ENCODE peak calls at places on chromosomes 12 and 14, in six cellular contexts. S is upper lobe of left lung, Q is GM12878, E is Panc1, X is K562, R is HCT116. Y is an unnamed sample.
A peak's percentile ranks its signal among the peaks of the same experiment; 100 is the strongest.

GRCh38 chr14:91127411-91127810 is 13.5 kb downstream of the DGLUCY start:
- ATAC-seq in S (peak; percentile 76), Q (no peak), E (no peak), X (no peak), R (peak; percentile 40), Y (no peak)

GRCh38 chr14:100268591-100269207 is 29.8 kb downstream of the YY1 start:
- ATAC-seq in S (no peak), Q (no peak), E (no peak), X (no peak), R (no peak), Y (no peak)

GRCh38 chr12:130743606-130744005 is 27.5 kb upstream of the RIMBP2 start:
- ATAC-seq in S (no peak), Q (no peak), E (no peak), X (no peak), R (no peak), Y (no peak)

GRCh38 chr12:92146497-92146828 is 817 bp upstream of the BTG1 start:
- ATAC-seq in S (no peak), Q (no peak), E (no peak), X (no peak), R (no peak), Y (no peak)

GRCh38 chr14:93214598-93214997 is 7.5 kb downstream of the UBR7 start:
- ATAC-seq in S (no peak), Q (no peak), E (no peak), X (no peak), R (no peak), Y (no peak)

GRCh38 chr14:35897616-35898111 is 71.5 kb downstream of the BRMS1L start:
- ATAC-seq in S (no peak), Q (no peak), E (no peak), X (no peak), R (peak; percentile 82), Y (no peak)

GRCh38 chr14:69876848-69877306 is 2.3 kb upstream of the SMOC1 start:
- ATAC-seq in S (no peak), Q (no peak), E (no peak), X (no peak), R (no peak), Y (peak; percentile 60)

GRCh38 chr14:32205984-32206383 is 2.9 kb upstream of the RNU6-8 start:
- ATAC-seq in S (no peak), Q (peak; percentile 41), E (no peak), X (no peak), R (no peak), Y (no peak)

GRCh38 chr12:131421506-131422184 is 289.2 kb upstream of the SFSWAP start:
- ATAC-seq in S (no peak), Q (no peak), E (no peak), X (no peak), R (no peak), Y (no peak)

GRCh38 chr14:74142523-74142922 is 57.8 kb downstream of the LIN52 start:
- ATAC-seq in S (no peak), Q (no peak), E (no peak), X (no peak), R (no peak), Y (no peak)
- H3K4me1 ChIP-seq in S (no peaks in the 10 kb centered on the region), Q (no peaks in the 10 kb centered on the region), E (no peaks in the 10 kb centered on the region), X (no peaks in the 10 kb centered on the region), R (no peaks in the 10 kb centered on the region), Y (peaks cover 24% of the 10 kb centered on the region)

DNA sequence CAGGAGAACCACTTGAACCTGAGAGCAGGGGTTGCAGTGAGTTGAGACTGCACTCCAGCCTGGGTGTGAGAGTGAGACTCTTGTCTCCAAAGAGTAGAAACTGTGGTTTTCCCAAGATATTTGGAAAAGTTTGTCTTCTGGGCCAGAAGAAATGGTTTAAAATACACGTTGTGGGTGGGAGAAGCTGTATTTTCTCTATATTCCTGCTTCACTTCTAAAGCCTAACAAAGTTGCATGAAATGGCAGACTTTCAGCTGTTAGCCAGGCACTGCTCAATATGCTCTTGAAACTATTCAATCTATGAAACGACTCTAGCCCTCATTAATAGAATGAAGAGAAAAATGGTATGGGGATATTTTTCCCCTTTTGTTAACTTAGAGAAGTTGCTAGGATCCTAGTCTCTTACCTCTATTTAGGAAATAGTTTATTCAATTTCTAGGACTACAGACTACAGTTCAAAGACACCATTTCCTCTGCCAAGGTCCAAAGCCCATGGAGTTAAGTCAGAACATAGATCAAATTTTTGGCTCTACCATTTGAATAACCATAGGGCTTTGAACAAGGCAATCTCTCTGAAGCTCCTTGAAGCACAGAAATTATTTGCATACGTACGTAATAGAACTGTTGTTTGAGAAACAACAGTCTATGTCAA is 49.3 kb upstream of the OR5AU1 start:
- ATAC-seq in S (no peak), Q (no peak), E (no peak), X (peak; percentile 28), R (no peak), Y (no peak)
- H3K27ac ChIP-seq in S (no peak overlapping the region), Q (no peak overlapping the region), E (no peak overlapping the region), X (no peak overlapping the region), R (no peak overlapping the region), Y (no peak overlapping the region)

GRCh38 chr14:75660630-75661498 is at the start of the genes ERG28 and TTLL5:
- ATAC-seq in S (peak; percentile 99), Q (peak; percentile 99), E (peak; percentile 99), X (peak; percentile 98), R (peak; percentile 97), Y (peak; percentile 98)
- TF ChIP-seq POLR2AphosphoS5 in S (no peak), Q (peak; percentile 56), E (no peak), X (no peak), R (peak; percentile 79), Y (peak; percentile 54)

GRCh38 chr14:23217621-23218020 is 20.1 kb upstream of the RNF212B start:
- ATAC-seq in S (no peak), Q (no peak), E (no peak), X (no peak), R (no peak), Y (no peak)

GRCh38 chr14:23219075-23219474 is 18.7 kb upstream of the RNF212B start:
- ATAC-seq in S (no peak), Q (peak; percentile 57), E (no peak), X (no peak), R (no peak), Y (no peak)

GRCh38 chr14:23215421-23215820 is 22.3 kb upstream of the RNF212B start:
- ATAC-seq in S (no peak), Q (no peak), E (no peak), X (no peak), R (no peak), Y (no peak)

GRCh38 chr14:23217032-23217431 is 20.7 kb upstream of the RNF212B start:
- ATAC-seq in S (no peak), Q (no peak), E (no peak), X (no peak), R (no peak), Y (no peak)
- H3K4me1 ChIP-seq in S (no peaks in the 10 kb centered on the region), Q (no peaks in the 10 kb centered on the region), E (no peaks in the 10 kb centered on the region), X (no peaks in the 10 kb centered on the region), R (no peaks in the 10 kb centered on the region), Y (no peaks in the 10 kb centered on the region)

GRCh38 chr14:75184447-75184846 is 8.0 kb upstream of the TMED10 start:
- ATAC-seq in S (no peak), Q (peak; percentile 86), E (no peak), X (no peak), R (no peak), Y (no peak)

GRCh38 chr14:75182820-75183219 is 6.4 kb upstream of the TMED10 start:
- ATAC-seq in S (peak; percentile 68), Q (no peak), E (no peak), X (no peak), R (no peak), Y (peak; percentile 71)

GRCh38 chr14:75185251-75186040 is 9.0 kb upstream of the TMED10 start:
- ATAC-seq in S (no peak), Q (no peak), E (no peak), X (no peak), R (no peak), Y (no peak)

GRCh38 chr14:75183225-75183624 is 6.8 kb upstream of the TMED10 start:
- ATAC-seq in S (peak; percentile 35), Q (no peak), E (no peak), X (no peak), R (no peak), Y (no peak)

GRCh38 chr14:75184039-75184438 is 7.6 kb upstream of the TMED10 start:
- ATAC-seq in S (no peak), Q (no peak), E (no peak), X (no peak), R (no peak), Y (no peak)
- H3K27ac ChIP-seq in S (peak overlapping the region; percentile 46), Q (no peak overlapping the region), E (no peak overlapping the region), X (no peak overlapping the region), R (no peak overlapping the region), Y (no peak overlapping the region)

GRCh38 chr12:116922194-116922897 is 11.6 kb downstream of the FBXW8 start:
- ATAC-seq in S (no peak), Q (peak; percentile 77), E (no peak), X (no peak), R (no peak), Y (no peak)

GRCh38 chr12:116919247-116919671 is 8.5 kb downstream of the FBXW8 start:
- ATAC-seq in S (no peak), Q (no peak), E (no peak), X (peak; percentile 88), R (no peak), Y (no peak)

GRCh38 chr12:116920939-116921338 is 10.2 kb downstream of the FBXW8 start:
- ATAC-seq in S (no peak), Q (no peak), E (no peak), X (no peak), R (no peak), Y (no peak)

GRCh38 chr12:116918464-116918863 is 7.7 kb downstream of the FBXW8 start:
- ATAC-seq in S (no peak), Q (no peak), E (no peak), X (peak; percentile 52), R (no peak), Y (no peak)

GRCh38 chr12:116919706-116920485 is 9.1 kb downstream of the FBXW8 start:
- ATAC-seq in S (no peak), Q (no peak), E (no peak), X (no peak), R (no peak), Y (no peak)
- TF ChIP-seq POLR2AphosphoS5 in S (no peak), Q (no peak), E (no peak), X (no peak), R (no peak), Y (no peak)

GRCh38 chr12:120790114-120790513 is 64.5 kb downstream of the ACADS start:
- ATAC-seq in S (no peak), Q (no peak), E (no peak), X (no peak), R (no peak), Y (no peak)

GRCh38 chr12:120795441-120796178 is 70.0 kb downstream of the ACADS start:
- ATAC-seq in S (no peak), Q (no peak), E (no peak), X (no peak), R (no peak), Y (no peak)

GRCh38 chr12:120787889-120788288 is 62.3 kb downstream of the ACADS start:
- ATAC-seq in S (no peak), Q (no peak), E (no peak), X (no peak), R (no peak), Y (no peak)

GRCh38 chr12:120793357-120793756 is 67.7 kb downstream of the ACADS start:
- ATAC-seq in S (no peak), Q (no peak), E (no peak), X (no peak), R (no peak), Y (no peak)

GRCh38 chr12:120791669-120792176 is 66.1 kb downstream of the ACADS start:
- ATAC-seq in S (no peak), Q (no peak), E (no peak), X (no peak), R (no peak), Y (no peak)
- H3K4me1 ChIP-seq in S (peaks cover 5% of the 10 kb centered on the region), Q (no peaks in the 10 kb centered on the region), E (no peaks in the 10 kb centered on the region), X (no peaks in the 10 kb centered on the region), R (no peaks in the 10 kb centered on the region), Y (no peaks in the 10 kb centered on the region)

Y was measured in gastroesophageal sphincter.